ENCODE peak calls at places on chromosomes 4 and X, in four cellular contexts. W, J, O and U are unnamed samples.
A peak's percentile ranks its signal among the peaks of the same experiment; 100 is the strongest.

GRCh38 chr4:7694256-7694775 is 245.3 kb downstream of the AFAP1 start:
- DNase-seq in W (no peak), J (peak; percentile 36), O (no peak), U (no peak)

GRCh38 chr4:170025523-170026252 is 507 bp downstream of the MFAP3L start:
- DNase-seq in W (no peak), J (peak; percentile 75), O (peak; percentile 15), U (peak; percentile 9)

GRCh38 chrX:68895339-68896250 is 66.8 kb downstream of the EFNB1 start:
- DNase-seq in W (peak; percentile 20), J (no peak), O (peak; percentile 63), U (peak; percentile 49)

GRCh38 chrX:63754141-63754859 is 30.7 kb downstream of the ARHGEF9 start:
- DNase-seq in W (peak; percentile 8), J (no peak), O (peak; percentile 16), U (no peak)

GRCh38 chr4:138953962-138954371 is 61.6 kb upstream of the NOCT start:
- DNase-seq in W (peak; percentile 83), J (no peak), O (peak; percentile 97), U (peak; percentile 43)

GRCh38 chrX:132559101-132559500 is 70.3 kb upstream of the MBNL3 start:
- DNase-seq in W (no peak), J (no peak), O (no peak), U (no peak)

GRCh38 chr4:25032126-25032525 is 1.4 kb upstream of the LGI2 start:
- DNase-seq in W (no peak), J (no peak), O (no peak), U (no peak)

GRCh38 chr4:121053601-121054143 is 18.7 kb downstream of the NDNF start:
- DNase-seq in W (peak; percentile 27), J (no peak), O (no peak), U (no peak)

GRCh38 chr4:7103031-7103598 is 35.3 kb upstream of the GRPEL1 start:
- DNase-seq in W (peak; percentile 25), J (peak; percentile 97), O (peak; percentile 60), U (peak; percentile 89)

GRCh38 chrX:71543316-71543715 is 10.4 kb downstream of the OGT start:
- DNase-seq in W (peak; percentile 94), J (no peak), O (no peak), U (no peak)

GRCh38 chr4:142683997-142684396 is 162.1 kb downstream of the INPP4B start:
- DNase-seq in W (no peak), J (no peak), O (peak; percentile 60), U (no peak)

GRCh38 chr4:153530996-153531375 is 64.8 kb downstream of the TMEM131L start:
- DNase-seq in W (no peak), J (no peak), O (no peak), U (no peak)

GRCh38 chrX:132704769-132705168 is 215.9 kb upstream of the MBNL3 start:
- DNase-seq in W (no peak), J (no peak), O (no peak), U (no peak)

GRCh38 chr4:2300431-2300861 is 38.5 kb upstream of the MXD4 start:
- DNase-seq in W (no peak), J (peak; percentile 63), O (no peak), U (no peak)

GRCh38 chrX:134460005-134460860 is at the start of gene HPRT1:
- DNase-seq in W (no peak), J (peak; percentile 95), O (peak; percentile 69), U (peak; percentile 54)

GRCh38 chrX:120301960-120302359 is 9.3 kb downstream of the TMEM255A start:
- DNase-seq in W (no peak), J (no peak), O (no peak), U (no peak)
- H3K4me1 ChIP-seq in W (no peaks in the 10 kb centered on the region), J (no peaks in the 10 kb centered on the region), O (no peaks in the 10 kb centered on the region), U (no peaks in the 10 kb centered on the region)

DNA sequence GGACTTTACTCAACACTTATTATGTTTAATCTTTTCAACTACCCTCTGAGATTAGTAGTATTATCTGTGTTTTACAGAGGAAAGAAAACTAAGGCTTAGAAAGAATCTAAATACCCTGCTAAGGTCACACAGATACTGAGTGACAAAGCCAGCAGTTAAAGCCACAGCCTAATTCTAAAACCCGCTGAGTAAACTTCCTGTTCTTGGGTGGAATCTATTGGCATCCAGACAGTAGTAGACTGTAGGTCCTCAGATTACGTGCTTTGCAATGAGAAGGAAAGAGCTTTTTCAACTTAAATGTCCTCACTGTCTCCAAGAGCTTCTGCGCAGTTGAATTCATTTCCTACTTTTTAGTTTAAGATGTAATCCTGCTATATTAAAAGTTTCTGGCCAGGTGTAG is 126.0 kb downstream of the TENM3 start:
- DNase-seq in W (no peak), J (no peak), O (peak; percentile 35), U (no peak)
- H3K4me1 ChIP-seq in W (no peaks in the 10 kb centered on the region), J (no peaks in the 10 kb centered on the region), O (no peaks in the 10 kb centered on the region), U (no peaks in the 10 kb centered on the region)

GRCh38 chr4:173213296-173213695 is 44.7 kb downstream of the GALNT7 start:
- DNase-seq in W (no peak), J (no peak), O (no peak), U (no peak)

GRCh38 chr4:173212379-173212778 is 43.8 kb downstream of the GALNT7 start:
- DNase-seq in W (no peak), J (no peak), O (no peak), U (no peak)

GRCh38 chr4:173217075-173217474 is 48.5 kb downstream of the GALNT7 start:
- DNase-seq in W (no peak), J (no peak), O (no peak), U (no peak)

GRCh38 chr4:173214231-173214630 is 45.6 kb downstream of the GALNT7 start:
- DNase-seq in W (no peak), J (no peak), O (no peak), U (no peak)

GRCh38 chr4:173214661-173215060 is 46.0 kb downstream of the GALNT7 start:
- DNase-seq in W (peak; percentile 32), J (no peak), O (peak; percentile 76), U (no peak)
- H3K4me1 ChIP-seq in W (peaks cover 52% of the 10 kb centered on the region), J (no peaks in the 10 kb centered on the region), O (peaks cover 3% of the 10 kb centered on the region), U (no peaks in the 10 kb centered on the region)

GRCh38 chr4:165330666-165331065 is 3.2 kb downstream of the MSMO1 start:
- DNase-seq in W (no peak), J (no peak), O (no peak), U (no peak)

GRCh38 chr4:165331316-165331715 is 3.8 kb downstream of the MSMO1 start:
- DNase-seq in W (no peak), J (no peak), O (no peak), U (no peak)

GRCh38 chr4:165331823-165332222 is 4.4 kb downstream of the MSMO1 start:
- DNase-seq in W (no peak), J (no peak), O (no peak), U (no peak)

GRCh38 chr4:165328708-165329107 is 1.2 kb downstream of the MSMO1 start:
- DNase-seq in W (no peak), J (no peak), O (no peak), U (no peak)

DNA sequence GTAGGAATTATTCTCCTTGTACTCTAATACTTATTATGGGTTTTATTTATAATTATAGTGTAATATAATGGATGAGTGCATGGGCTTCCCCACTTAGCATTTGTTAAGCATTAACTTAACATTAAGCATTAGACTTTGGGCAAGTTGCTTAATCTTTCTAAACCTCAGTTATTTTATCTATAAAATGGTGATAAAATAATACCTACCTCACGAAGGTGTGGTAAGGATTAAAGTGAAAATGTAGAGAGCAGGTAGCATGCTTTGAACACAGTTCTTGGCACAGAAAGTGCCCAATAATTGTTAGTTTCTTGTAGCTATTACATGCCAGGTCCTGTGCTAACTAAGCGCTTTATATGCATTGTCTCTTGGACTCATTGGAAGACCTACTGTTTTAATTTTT is 2.6 kb downstream of the MSMO1 start:
- DNase-seq in W (no peak), J (no peak), O (no peak), U (no peak)
- H3K4me1 ChIP-seq in W (peaks cover 32% of the 10 kb centered on the region), J (peaks cover 10% of the 10 kb centered on the region), O (peaks cover 12% of the 10 kb centered on the region), U (peaks cover 47% of the 10 kb centered on the region)

GRCh38 chr4:173573725-173574124 is 43.7 kb upstream of the HAND2 start:
- DNase-seq in W (no peak), J (no peak), O (no peak), U (no peak)

GRCh38 chr4:173575482-173576152 is 45.6 kb upstream of the HAND2 start:
- DNase-seq in W (no peak), J (no peak), O (no peak), U (no peak)

GRCh38 chr4:173572493-173573129 is 42.6 kb upstream of the HAND2 start:
- DNase-seq in W (no peak), J (no peak), O (no peak), U (no peak)

GRCh38 chr4:173571620-173572019 is 41.6 kb upstream of the HAND2 start:
- DNase-seq in W (no peak), J (no peak), O (no peak), U (no peak)

GRCh38 chr4:173573286-173573685 is 43.3 kb upstream of the HAND2 start:
- DNase-seq in W (no peak), J (no peak), O (no peak), U (no peak)
- H3K4me1 ChIP-seq in W (no peaks in the 10 kb centered on the region), J (no peaks in the 10 kb centered on the region), O (no peaks in the 10 kb centered on the region), U (no peaks in the 10 kb centered on the region)

GRCh38 chr4:80054375-80054774 is 18.7 kb downstream of the ANTXR2 start:
- DNase-seq in W (no peak), J (no peak), O (no peak), U (no peak)

GRCh38 chr4:80053140-80053910 is 19.7 kb downstream of the ANTXR2 start:
- DNase-seq in W (no peak), J (no peak), O (peak; percentile 57), U (no peak)

GRCh38 chr4:80062527-80062926 is 10.5 kb downstream of the ANTXR2 start:
- DNase-seq in W (no peak), J (no peak), O (no peak), U (no peak)

GRCh38 chr4:80058740-80059139 is 14.3 kb downstream of the ANTXR2 start:
- DNase-seq in W (no peak), J (no peak), O (peak; percentile 11), U (no peak)
- H3K4me1 ChIP-seq in W (peaks cover under 1% of the 10 kb centered on the region), J (no peaks in the 10 kb centered on the region), O (no peaks in the 10 kb centered on the region), U (peaks cover 5% of the 10 kb centered on the region)

DNA sequence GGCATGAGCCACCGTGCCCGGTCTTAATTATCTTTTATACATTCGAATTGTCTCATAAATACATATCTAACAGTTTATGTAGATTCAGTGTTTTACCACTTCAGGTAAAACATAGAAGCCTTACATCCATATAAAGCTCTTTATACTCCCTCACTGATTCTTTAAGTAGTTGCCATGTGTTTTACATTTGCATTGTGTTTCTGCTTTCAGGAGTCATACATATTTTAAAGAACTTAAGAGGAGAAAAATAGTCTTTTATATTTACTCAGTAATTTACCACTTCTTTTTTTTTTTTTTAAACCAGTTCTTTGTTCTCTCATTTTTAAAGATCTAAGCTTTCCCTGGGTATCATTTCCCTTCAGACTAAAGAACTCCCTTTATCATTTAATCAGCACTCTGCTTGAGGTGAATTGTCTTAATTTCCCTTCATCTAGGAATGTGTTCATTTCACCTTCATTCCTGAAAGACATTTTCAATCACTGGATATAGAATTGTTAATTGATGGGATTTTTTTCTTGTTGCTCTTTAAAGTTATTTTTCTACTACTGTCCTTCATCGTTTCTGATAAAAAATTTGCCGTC is 324.3 kb upstream of the ZCCHC13 start:
- DNase-seq in W (no peak), J (no peak), O (no peak), U (no peak)
- H3K4me1 ChIP-seq in W (no peaks in the 10 kb centered on the region), J (no peaks in the 10 kb centered on the region), O (no peaks in the 10 kb centered on the region), U (no peaks in the 10 kb centered on the region)

GRCh38 chr4:119026662-119027444 is 108.8 kb upstream of the MYOZ2 start:
- DNase-seq in W (no peak), J (no peak), O (no peak), U (no peak)

GRCh38 chr4:119025916-119026661 is 109.5 kb upstream of the MYOZ2 start:
- DNase-seq in W (peak; percentile 44), J (no peak), O (peak; percentile 97), U (peak; percentile 87)

GRCh38 chr4:119029847-119030535 is 105.6 kb upstream of the MYOZ2 start:
- DNase-seq in W (no peak), J (no peak), O (no peak), U (no peak)

GRCh38 chr4:119028296-119028695 is 107.3 kb upstream of the MYOZ2 start:
- DNase-seq in W (no peak), J (no peak), O (no peak), U (no peak)

GRCh38 chr4:119027815-119028214 is 107.8 kb upstream of the MYOZ2 start:
- DNase-seq in W (no peak), J (no peak), O (no peak), U (no peak)
- H3K4me1 ChIP-seq in W (peaks cover 10% of the 10 kb centered on the region), J (no peaks in the 10 kb centered on the region), O (peaks cover 11% of the 10 kb centered on the region), U (no peaks in the 10 kb centered on the region)